ENCODE peak calls at places on chromosome 15, in nine cellular contexts. One of them, this sample, is unnamed.

GRCh38 chr15:100901702-100902435 is 17.3 kb upstream of the LRRK1 start:
- DNase-seq in GF-D8: no peak
- DNase-seq in mesendoderm: no peak
- DNase-seq in substantia nigra: peak
- DNase-seq in stimulated activated CD8-positive, alpha-beta memory T cell treated with anti-CD3 and anti-CD28 coated beads, Interleukin-4, amount 100 ng/mL, for 4 hours: no peak
- DNase-seq in NCI-H1092 treated with DMSO at 0.1 percent for 48 hours: no peak
- DNase-seq in upper lobe of right lung: no peak
- DNase-seq in activated CD8-positive, alpha-beta memory T cell treated with anti-CD3 and anti-CD28 coated beads for 48 hours: no peak
- DNase-seq in amniotic stem cell: no peak
- DNase-seq in this sample: no peak

GRCh38 chr15:59917504-59918157 is 86.5 kb upstream of the FOXB1 start:
- DNase-seq in GF-D8: no peak
- DNase-seq in mesendoderm: peak
- DNase-seq in substantia nigra: peak
- DNase-seq in stimulated activated CD8-positive, alpha-beta memory T cell treated with anti-CD3 and anti-CD28 coated beads, Interleukin-4, amount 100 ng/mL, for 4 hours: peak
- DNase-seq in NCI-H1092 treated with DMSO at 0.1 percent for 48 hours: peak
- DNase-seq in upper lobe of right lung: peak
- DNase-seq in activated CD8-positive, alpha-beta memory T cell treated with anti-CD3 and anti-CD28 coated beads for 48 hours: peak
- DNase-seq in amniotic stem cell: peak
- DNase-seq in this sample: no peak

GRCh38 chr15:51803961-51804360 is 25.5 kb upstream of the TMOD3 start:
- DNase-seq in GF-D8: no peak
- DNase-seq in mesendoderm: no peak
- DNase-seq in substantia nigra: no peak
- DNase-seq in stimulated activated CD8-positive, alpha-beta memory T cell treated with anti-CD3 and anti-CD28 coated beads, Interleukin-4, amount 100 ng/mL, for 4 hours: no peak
- DNase-seq in NCI-H1092 treated with DMSO at 0.1 percent for 48 hours: no peak
- DNase-seq in upper lobe of right lung: no peak
- DNase-seq in activated CD8-positive, alpha-beta memory T cell treated with anti-CD3 and anti-CD28 coated beads for 48 hours: no peak
- DNase-seq in amniotic stem cell: no peak
- DNase-seq in this sample: no peak

GRCh38 chr15:57647791-57648130 is 56.1 kb downstream of the MYZAP start:
- DNase-seq in GF-D8: no peak
- DNase-seq in mesendoderm: peak
- DNase-seq in substantia nigra: no peak
- DNase-seq in stimulated activated CD8-positive, alpha-beta memory T cell treated with anti-CD3 and anti-CD28 coated beads, Interleukin-4, amount 100 ng/mL, for 4 hours: no peak
- DNase-seq in NCI-H1092 treated with DMSO at 0.1 percent for 48 hours: no peak
- DNase-seq in upper lobe of right lung: no peak
- DNase-seq in activated CD8-positive, alpha-beta memory T cell treated with anti-CD3 and anti-CD28 coated beads for 48 hours: no peak
- DNase-seq in amniotic stem cell: no peak
- DNase-seq in this sample: no peak

GRCh38 chr15:77603616-77604406 is 28.9 kb downstream of the LINGO1 start:
- DNase-seq in GF-D8: no peak
- DNase-seq in mesendoderm: peak
- DNase-seq in substantia nigra: no peak
- DNase-seq in stimulated activated CD8-positive, alpha-beta memory T cell treated with anti-CD3 and anti-CD28 coated beads, Interleukin-4, amount 100 ng/mL, for 4 hours: no peak
- DNase-seq in NCI-H1092 treated with DMSO at 0.1 percent for 48 hours: peak
- DNase-seq in upper lobe of right lung: no peak
- DNase-seq in activated CD8-positive, alpha-beta memory T cell treated with anti-CD3 and anti-CD28 coated beads for 48 hours: no peak
- DNase-seq in amniotic stem cell: no peak
- DNase-seq in this sample: no peak

GRCh38 chr15:31243895-31244294 is 82.7 kb upstream of the KLF13 start:
- DNase-seq in GF-D8: no peak
- DNase-seq in mesendoderm: no peak
- DNase-seq in substantia nigra: no peak
- DNase-seq in stimulated activated CD8-positive, alpha-beta memory T cell treated with anti-CD3 and anti-CD28 coated beads, Interleukin-4, amount 100 ng/mL, for 4 hours: no peak
- DNase-seq in NCI-H1092 treated with DMSO at 0.1 percent for 48 hours: no peak
- DNase-seq in upper lobe of right lung: no peak
- DNase-seq in activated CD8-positive, alpha-beta memory T cell treated with anti-CD3 and anti-CD28 coated beads for 48 hours: no peak
- DNase-seq in amniotic stem cell: no peak
- DNase-seq in this sample: no peak

GRCh38 chr15:35557544-35557943 is 11.6 kb upstream of the DPH6 start:
- DNase-seq in GF-D8: no peak
- DNase-seq in mesendoderm: peak
- DNase-seq in substantia nigra: no peak
- DNase-seq in stimulated activated CD8-positive, alpha-beta memory T cell treated with anti-CD3 and anti-CD28 coated beads, Interleukin-4, amount 100 ng/mL, for 4 hours: no peak
- DNase-seq in NCI-H1092 treated with DMSO at 0.1 percent for 48 hours: no peak
- DNase-seq in upper lobe of right lung: no peak
- DNase-seq in activated CD8-positive, alpha-beta memory T cell treated with anti-CD3 and anti-CD28 coated beads for 48 hours: no peak
- DNase-seq in amniotic stem cell: peak
- DNase-seq in this sample: peak

GRCh38 chr15:85495096-85495495 is 114.7 kb downstream of the AKAP13 start:
- DNase-seq in GF-D8: no peak
- DNase-seq in mesendoderm: no peak
- DNase-seq in substantia nigra: no peak
- DNase-seq in stimulated activated CD8-positive, alpha-beta memory T cell treated with anti-CD3 and anti-CD28 coated beads, Interleukin-4, amount 100 ng/mL, for 4 hours: no peak
- DNase-seq in NCI-H1092 treated with DMSO at 0.1 percent for 48 hours: no peak
- DNase-seq in upper lobe of right lung: no peak
- DNase-seq in activated CD8-positive, alpha-beta memory T cell treated with anti-CD3 and anti-CD28 coated beads for 48 hours: no peak
- DNase-seq in amniotic stem cell: no peak
- DNase-seq in this sample: no peak

GRCh38 chr15:36177590-36178281 is 401.7 kb upstream of the CDIN1 start:
- DNase-seq in GF-D8: no peak
- DNase-seq in mesendoderm: no peak
- DNase-seq in substantia nigra: no peak
- DNase-seq in stimulated activated CD8-positive, alpha-beta memory T cell treated with anti-CD3 and anti-CD28 coated beads, Interleukin-4, amount 100 ng/mL, for 4 hours: no peak
- DNase-seq in NCI-H1092 treated with DMSO at 0.1 percent for 48 hours: peak
- DNase-seq in upper lobe of right lung: no peak
- DNase-seq in activated CD8-positive, alpha-beta memory T cell treated with anti-CD3 and anti-CD28 coated beads for 48 hours: no peak
- DNase-seq in amniotic stem cell: no peak
- DNase-seq in this sample: no peak

GRCh38 chr15:60966746-60967145 is 262.4 kb downstream of the RORA start:
- DNase-seq in GF-D8: no peak
- DNase-seq in mesendoderm: no peak
- DNase-seq in substantia nigra: no peak
- DNase-seq in stimulated activated CD8-positive, alpha-beta memory T cell treated with anti-CD3 and anti-CD28 coated beads, Interleukin-4, amount 100 ng/mL, for 4 hours: no peak
- DNase-seq in NCI-H1092 treated with DMSO at 0.1 percent for 48 hours: no peak
- DNase-seq in upper lobe of right lung: no peak
- DNase-seq in activated CD8-positive, alpha-beta memory T cell treated with anti-CD3 and anti-CD28 coated beads for 48 hours: no peak
- DNase-seq in amniotic stem cell: no peak
- DNase-seq in this sample: no peak

GRCh38 chr15:33026614-33027013 is 167.9 kb downstream of the FMN1 start:
- DNase-seq in GF-D8: no peak
- DNase-seq in mesendoderm: peak
- DNase-seq in substantia nigra: no peak
- DNase-seq in stimulated activated CD8-positive, alpha-beta memory T cell treated with anti-CD3 and anti-CD28 coated beads, Interleukin-4, amount 100 ng/mL, for 4 hours: no peak
- DNase-seq in NCI-H1092 treated with DMSO at 0.1 percent for 48 hours: peak
- DNase-seq in upper lobe of right lung: peak
- DNase-seq in activated CD8-positive, alpha-beta memory T cell treated with anti-CD3 and anti-CD28 coated beads for 48 hours: no peak
- DNase-seq in amniotic stem cell: no peak
- DNase-seq in this sample: no peak

GRCh38 chr15:36905908-36906307 is 194.4 kb downstream of the MEIS2 start:
- DNase-seq in GF-D8: no peak
- DNase-seq in mesendoderm: no peak
- DNase-seq in substantia nigra: no peak
- DNase-seq in stimulated activated CD8-positive, alpha-beta memory T cell treated with anti-CD3 and anti-CD28 coated beads, Interleukin-4, amount 100 ng/mL, for 4 hours: no peak
- DNase-seq in NCI-H1092 treated with DMSO at 0.1 percent for 48 hours: no peak
- DNase-seq in upper lobe of right lung: no peak
- DNase-seq in activated CD8-positive, alpha-beta memory T cell treated with anti-CD3 and anti-CD28 coated beads for 48 hours: no peak
- DNase-seq in amniotic stem cell: no peak
- DNase-seq in this sample: peak

GRCh38 chr15:51613988-51614387 is 8.6 kb downstream of the DMXL2 start:
- DNase-seq in GF-D8: no peak
- DNase-seq in mesendoderm: no peak
- DNase-seq in substantia nigra: no peak
- DNase-seq in stimulated activated CD8-positive, alpha-beta memory T cell treated with anti-CD3 and anti-CD28 coated beads, Interleukin-4, amount 100 ng/mL, for 4 hours: no peak
- DNase-seq in NCI-H1092 treated with DMSO at 0.1 percent for 48 hours: no peak
- DNase-seq in upper lobe of right lung: no peak
- DNase-seq in activated CD8-positive, alpha-beta memory T cell treated with anti-CD3 and anti-CD28 coated beads for 48 hours: no peak
- DNase-seq in amniotic stem cell: no peak
- DNase-seq in this sample: no peak

GRCh38 chr15:40747685-40748631 is 7.1 kb downstream of the RMDN3 start:
- DNase-seq in GF-D8: no peak
- DNase-seq in mesendoderm: no peak
- DNase-seq in substantia nigra: no peak
- DNase-seq in stimulated activated CD8-positive, alpha-beta memory T cell treated with anti-CD3 and anti-CD28 coated beads, Interleukin-4, amount 100 ng/mL, for 4 hours: no peak
- DNase-seq in NCI-H1092 treated with DMSO at 0.1 percent for 48 hours: no peak
- DNase-seq in upper lobe of right lung: peak
- DNase-seq in activated CD8-positive, alpha-beta memory T cell treated with anti-CD3 and anti-CD28 coated beads for 48 hours: no peak
- DNase-seq in amniotic stem cell: no peak
- DNase-seq in this sample: no peak

GRCh38 chr15:85312925-85313324 is 67.5 kb upstream of the AKAP13 start:
- DNase-seq in GF-D8: no peak
- DNase-seq in mesendoderm: peak
- DNase-seq in substantia nigra: no peak
- DNase-seq in stimulated activated CD8-positive, alpha-beta memory T cell treated with anti-CD3 and anti-CD28 coated beads, Interleukin-4, amount 100 ng/mL, for 4 hours: no peak
- DNase-seq in NCI-H1092 treated with DMSO at 0.1 percent for 48 hours: no peak
- DNase-seq in upper lobe of right lung: no peak
- DNase-seq in activated CD8-positive, alpha-beta memory T cell treated with anti-CD3 and anti-CD28 coated beads for 48 hours: no peak
- DNase-seq in amniotic stem cell: no peak
- DNase-seq in this sample: no peak

GRCh38 chr15:61227269-61228024 is 1.7 kb downstream of the RORA start:
- DNase-seq in GF-D8: no peak
- DNase-seq in mesendoderm: peak
- DNase-seq in substantia nigra: peak
- DNase-seq in stimulated activated CD8-positive, alpha-beta memory T cell treated with anti-CD3 and anti-CD28 coated beads, Interleukin-4, amount 100 ng/mL, for 4 hours: no peak
- DNase-seq in NCI-H1092 treated with DMSO at 0.1 percent for 48 hours: peak
- DNase-seq in upper lobe of right lung: no peak
- DNase-seq in activated CD8-positive, alpha-beta memory T cell treated with anti-CD3 and anti-CD28 coated beads for 48 hours: no peak
- DNase-seq in amniotic stem cell: peak
- DNase-seq in this sample: peak

GRCh38 chr15:44713006-44713966 is 2.0 kb downstream of the B2M start:
- DNase-seq in GF-D8: no peak
- DNase-seq in mesendoderm: peak
- DNase-seq in substantia nigra: no peak
- DNase-seq in stimulated activated CD8-positive, alpha-beta memory T cell treated with anti-CD3 and anti-CD28 coated beads, Interleukin-4, amount 100 ng/mL, for 4 hours: no peak
- DNase-seq in NCI-H1092 treated with DMSO at 0.1 percent for 48 hours: peak
- DNase-seq in upper lobe of right lung: no peak
- DNase-seq in activated CD8-positive, alpha-beta memory T cell treated with anti-CD3 and anti-CD28 coated beads for 48 hours: no peak
- DNase-seq in amniotic stem cell: peak
- DNase-seq in this sample: no peak

GRCh38 chr15:29859981-29860745 is 37.9 kb upstream of the TJP1 start:
- DNase-seq in GF-D8: no peak
- DNase-seq in mesendoderm: no peak
- DNase-seq in substantia nigra: no peak
- DNase-seq in stimulated activated CD8-positive, alpha-beta memory T cell treated with anti-CD3 and anti-CD28 coated beads, Interleukin-4, amount 100 ng/mL, for 4 hours: no peak
- DNase-seq in NCI-H1092 treated with DMSO at 0.1 percent for 48 hours: no peak
- DNase-seq in upper lobe of right lung: no peak
- DNase-seq in activated CD8-positive, alpha-beta memory T cell treated with anti-CD3 and anti-CD28 coated beads for 48 hours: no peak
- DNase-seq in amniotic stem cell: peak
- DNase-seq in this sample: peak

GRCh38 chr15:62462721-62463120 is 297.6 kb upstream of the C2CD4B start:
- DNase-seq in GF-D8: no peak
- DNase-seq in mesendoderm: no peak
- DNase-seq in substantia nigra: no peak
- DNase-seq in stimulated activated CD8-positive, alpha-beta memory T cell treated with anti-CD3 and anti-CD28 coated beads, Interleukin-4, amount 100 ng/mL, for 4 hours: no peak
- DNase-seq in NCI-H1092 treated with DMSO at 0.1 percent for 48 hours: no peak
- DNase-seq in upper lobe of right lung: no peak
- DNase-seq in activated CD8-positive, alpha-beta memory T cell treated with anti-CD3 and anti-CD28 coated beads for 48 hours: no peak
- DNase-seq in amniotic stem cell: no peak
- DNase-seq in this sample: no peak

GRCh38 chr15:63510548-63510940 is 6.2 kb downstream of the USP3 start:
- DNase-seq in GF-D8: no peak
- DNase-seq in mesendoderm: no peak
- DNase-seq in substantia nigra: no peak
- DNase-seq in stimulated activated CD8-positive, alpha-beta memory T cell treated with anti-CD3 and anti-CD28 coated beads, Interleukin-4, amount 100 ng/mL, for 4 hours: no peak
- DNase-seq in NCI-H1092 treated with DMSO at 0.1 percent for 48 hours: no peak
- DNase-seq in upper lobe of right lung: no peak
- DNase-seq in activated CD8-positive, alpha-beta memory T cell treated with anti-CD3 and anti-CD28 coated beads for 48 hours: no peak
- DNase-seq in amniotic stem cell: no peak
- DNase-seq in this sample: no peak

GRCh38 chr15:34038404-34039179 is 412 bp downstream of the AVEN start:
- DNase-seq in GF-D8: peak
- DNase-seq in mesendoderm: peak
- DNase-seq in substantia nigra: peak
- DNase-seq in stimulated activated CD8-positive, alpha-beta memory T cell treated with anti-CD3 and anti-CD28 coated beads, Interleukin-4, amount 100 ng/mL, for 4 hours: peak
- DNase-seq in NCI-H1092 treated with DMSO at 0.1 percent for 48 hours: peak
- DNase-seq in upper lobe of right lung: peak
- DNase-seq in activated CD8-positive, alpha-beta memory T cell treated with anti-CD3 and anti-CD28 coated beads for 48 hours: peak
- DNase-seq in amniotic stem cell: no peak
- DNase-seq in this sample: no peak

GRCh38 chr15:38692789-38693062 is 128.1 kb upstream of the RASGRP1 start:
- DNase-seq in GF-D8: no peak
- DNase-seq in mesendoderm: no peak
- DNase-seq in substantia nigra: no peak
- DNase-seq in stimulated activated CD8-positive, alpha-beta memory T cell treated with anti-CD3 and anti-CD28 coated beads, Interleukin-4, amount 100 ng/mL, for 4 hours: no peak
- DNase-seq in NCI-H1092 treated with DMSO at 0.1 percent for 48 hours: no peak
- DNase-seq in upper lobe of right lung: no peak
- DNase-seq in activated CD8-positive, alpha-beta memory T cell treated with anti-CD3 and anti-CD28 coated beads for 48 hours: no peak
- DNase-seq in amniotic stem cell: no peak
- DNase-seq in this sample: no peak

GRCh38 chr15:31365032-31365654 is 38.5 kb downstream of the KLF13 start:
- DNase-seq in GF-D8: no peak
- DNase-seq in mesendoderm: no peak
- DNase-seq in substantia nigra: no peak
- DNase-seq in stimulated activated CD8-positive, alpha-beta memory T cell treated with anti-CD3 and anti-CD28 coated beads, Interleukin-4, amount 100 ng/mL, for 4 hours: no peak
- DNase-seq in NCI-H1092 treated with DMSO at 0.1 percent for 48 hours: no peak
- DNase-seq in upper lobe of right lung: no peak
- DNase-seq in activated CD8-positive, alpha-beta memory T cell treated with anti-CD3 and anti-CD28 coated beads for 48 hours: no peak
- DNase-seq in amniotic stem cell: no peak
- DNase-seq in this sample: no peak

GRCh38 chr15:83613716-83614115 is 40.2 kb upstream of the ADAMTSL3 start:
- DNase-seq in GF-D8: no peak
- DNase-seq in mesendoderm: no peak
- DNase-seq in substantia nigra: no peak
- DNase-seq in stimulated activated CD8-positive, alpha-beta memory T cell treated with anti-CD3 and anti-CD28 coated beads, Interleukin-4, amount 100 ng/mL, for 4 hours: no peak
- DNase-seq in NCI-H1092 treated with DMSO at 0.1 percent for 48 hours: no peak
- DNase-seq in upper lobe of right lung: no peak
- DNase-seq in activated CD8-positive, alpha-beta memory T cell treated with anti-CD3 and anti-CD28 coated beads for 48 hours: no peak
- DNase-seq in amniotic stem cell: no peak
- DNase-seq in this sample: no peak

GRCh38 chr15:40471105-40471777 is 457 bp downstream of the CHST14 start:
- DNase-seq in GF-D8: no peak
- DNase-seq in mesendoderm: peak
- DNase-seq in substantia nigra: no peak
- DNase-seq in stimulated activated CD8-positive, alpha-beta memory T cell treated with anti-CD3 and anti-CD28 coated beads, Interleukin-4, amount 100 ng/mL, for 4 hours: no peak
- DNase-seq in NCI-H1092 treated with DMSO at 0.1 percent for 48 hours: no peak
- DNase-seq in upper lobe of right lung: peak
- DNase-seq in activated CD8-positive, alpha-beta memory T cell treated with anti-CD3 and anti-CD28 coated beads for 48 hours: no peak
- DNase-seq in amniotic stem cell: no peak
- DNase-seq in this sample: no peak

GRCh38 chr15:65189102-65189740 is 4.1 kb upstream of the CLPX start:
- DNase-seq in GF-D8: peak
- DNase-seq in mesendoderm: peak
- DNase-seq in substantia nigra: no peak
- DNase-seq in stimulated activated CD8-positive, alpha-beta memory T cell treated with anti-CD3 and anti-CD28 coated beads, Interleukin-4, amount 100 ng/mL, for 4 hours: no peak
- DNase-seq in NCI-H1092 treated with DMSO at 0.1 percent for 48 hours: peak
- DNase-seq in upper lobe of right lung: no peak
- DNase-seq in activated CD8-positive, alpha-beta memory T cell treated with anti-CD3 and anti-CD28 coated beads for 48 hours: no peak
- DNase-seq in amniotic stem cell: peak
- DNase-seq in this sample: no peak

GRCh38 chr15:70415330-70415884 is 317.7 kb upstream of the TLE3 start:
- DNase-seq in GF-D8: no peak
- DNase-seq in mesendoderm: no peak
- DNase-seq in substantia nigra: no peak
- DNase-seq in stimulated activated CD8-positive, alpha-beta memory T cell treated with anti-CD3 and anti-CD28 coated beads, Interleukin-4, amount 100 ng/mL, for 4 hours: no peak
- DNase-seq in NCI-H1092 treated with DMSO at 0.1 percent for 48 hours: peak
- DNase-seq in upper lobe of right lung: no peak
- DNase-seq in activated CD8-positive, alpha-beta memory T cell treated with anti-CD3 and anti-CD28 coated beads for 48 hours: no peak
- DNase-seq in amniotic stem cell: no peak
- DNase-seq in this sample: no peak

GRCh38 chr15:81548350-81549116 is 174.5 kb upstream of the TMC3 start:
- DNase-seq in GF-D8: no peak
- DNase-seq in mesendoderm: no peak
- DNase-seq in substantia nigra: no peak
- DNase-seq in stimulated activated CD8-positive, alpha-beta memory T cell treated with anti-CD3 and anti-CD28 coated beads, Interleukin-4, amount 100 ng/mL, for 4 hours: no peak
- DNase-seq in NCI-H1092 treated with DMSO at 0.1 percent for 48 hours: no peak
- DNase-seq in upper lobe of right lung: no peak
- DNase-seq in activated CD8-positive, alpha-beta memory T cell treated with anti-CD3 and anti-CD28 coated beads for 48 hours: no peak
- DNase-seq in amniotic stem cell: no peak
- DNase-seq in this sample: no peak

GRCh38 chr15:74906193-74906449 is 530 bp downstream of the FAM219B start:
- DNase-seq in GF-D8: no peak
- DNase-seq in mesendoderm: no peak
- DNase-seq in substantia nigra: peak
- DNase-seq in stimulated activated CD8-positive, alpha-beta memory T cell treated with anti-CD3 and anti-CD28 coated beads, Interleukin-4, amount 100 ng/mL, for 4 hours: no peak
- DNase-seq in NCI-H1092 treated with DMSO at 0.1 percent for 48 hours: peak
- DNase-seq in upper lobe of right lung: no peak
- DNase-seq in activated CD8-positive, alpha-beta memory T cell treated with anti-CD3 and anti-CD28 coated beads for 48 hours: no peak
- DNase-seq in amniotic stem cell: no peak
- DNase-seq in this sample: no peak

GRCh38 chr15:95988574-95988887 is 342.0 kb upstream of the NR2F2 start:
- DNase-seq in GF-D8: no peak
- DNase-seq in mesendoderm: peak
- DNase-seq in substantia nigra: no peak
- DNase-seq in stimulated activated CD8-positive, alpha-beta memory T cell treated with anti-CD3 and anti-CD28 coated beads, Interleukin-4, amount 100 ng/mL, for 4 hours: no peak
- DNase-seq in NCI-H1092 treated with DMSO at 0.1 percent for 48 hours: no peak
- DNase-seq in upper lobe of right lung: no peak
- DNase-seq in activated CD8-positive, alpha-beta memory T cell treated with anti-CD3 and anti-CD28 coated beads for 48 hours: no peak
- DNase-seq in amniotic stem cell: no peak
- DNase-seq in this sample: no peak

GRCh38 chr15:68418611-68419161 is 13.3 kb downstream of the ITGA11 start:
- DNase-seq in GF-D8: no peak
- DNase-seq in mesendoderm: no peak
- DNase-seq in substantia nigra: no peak
- DNase-seq in stimulated activated CD8-positive, alpha-beta memory T cell treated with anti-CD3 and anti-CD28 coated beads, Interleukin-4, amount 100 ng/mL, for 4 hours: no peak
- DNase-seq in NCI-H1092 treated with DMSO at 0.1 percent for 48 hours: no peak
- DNase-seq in upper lobe of right lung: no peak
- DNase-seq in activated CD8-positive, alpha-beta memory T cell treated with anti-CD3 and anti-CD28 coated beads for 48 hours: no peak
- DNase-seq in amniotic stem cell: no peak
- DNase-seq in this sample: no peak

This sample was measured in AG04449.